ENCODE peak calls at places on chromosomes 2 and 18, in four cellular contexts. H, G, X and E are unnamed samples.

GRCh38 chr2:20584637-20585321 is 66.1 kb downstream of the HS1BP3 start:
- DNase-seq in H (peak; percentile 94), G (peak; percentile 71), X (peak; percentile 83), E (peak; percentile 78)

GRCh38 chr18:75422341-75422910 is 5.1 kb downstream of the SMIM21 start:
- DNase-seq in H (peak; percentile 14), G (no peak), X (no peak), E (no peak)

GRCh38 chr2:42859006-42859552 is 66.7 kb upstream of the HAAO start:
- DNase-seq in H (peak; percentile 65), G (peak; percentile 63), X (peak; percentile 79), E (no peak)

GRCh38 chr18:25630682-25631081 is 278.7 kb upstream of the ZNF521 start:
- DNase-seq in H (no peak), G (no peak), X (no peak), E (no peak)

GRCh38 chr2:218019411-218020060 is 16.7 kb upstream of the TNS1 start:
- DNase-seq in H (no peak), G (no peak), X (no peak), E (no peak)

GRCh38 chr18:23902396-23902795 is 112.2 kb upstream of the TTC39C start:
- DNase-seq in H (no peak), G (no peak), X (no peak), E (no peak)

GRCh38 chr2:144520718-144521487 is 984 bp upstream of the ZEB2 start:
- DNase-seq in H (peak; percentile 53), G (no peak), X (no peak), E (no peak)

GRCh38 chr2:17520761-17521160 is 2.5 kb upstream of the RAD51AP2 start:
- DNase-seq in H (no peak), G (no peak), X (no peak), E (no peak)

GRCh38 chr2:26407517-26407916 is 5.8 kb downstream of the DRC1 start:
- DNase-seq in H (no peak), G (no peak), X (no peak), E (no peak)

GRCh38 chr2:162824319-162824718 is 14.2 kb downstream of the KCNH7 start:
- DNase-seq in H (no peak), G (no peak), X (peak; percentile 8), E (no peak)

GRCh38 chr2:43346619-43347018 is 120.2 kb upstream of the ZFP36L2 start:
- DNase-seq in H (no peak), G (no peak), X (no peak), E (no peak)

GRCh38 chr18:55588876-55589595 is 1.0 kb upstream of the TCF4 start:
- DNase-seq in H (peak; percentile 31), G (no peak), X (no peak), E (no peak)

GRCh38 chr2:10880586-10881321 is 31.0 kb upstream of the KCNF1 start:
- DNase-seq in H (no peak), G (no peak), X (no peak), E (no peak)

GRCh38 chr18:8188196-8188595 is 421.0 kb upstream of the RAB12 start:
- DNase-seq in H (peak; percentile 19), G (no peak), X (no peak), E (no peak)

GRCh38 chr2:237867465-237867864 is 8.0 kb downstream of the RAMP1 start:
- DNase-seq in H (no peak), G (no peak), X (no peak), E (no peak)

GRCh38 chr18:73340135-73340934 is 472.5 kb upstream of the NETO1 start:
- DNase-seq in H (peak; percentile 37), G (no peak), X (no peak), E (no peak)

GRCh38 chr2:29528891-29529520 is 392.4 kb downstream of the ALK start:
- DNase-seq in H (peak; percentile 81), G (no peak), X (no peak), E (peak; percentile 75)

GRCh38 chr2:230995821-230996220 is at the start of gene SPATA3:
- DNase-seq in H (no peak), G (no peak), X (no peak), E (no peak)

GRCh38 chr18:38359258-38359657 is 793.7 kb upstream of the CELF4 start:
- DNase-seq in H (no peak), G (no peak), X (no peak), E (no peak)

GRCh38 chr2:235616846-235617245 is 123.0 kb downstream of the AGAP1 start:
- DNase-seq in H (peak; percentile 79), G (no peak), X (no peak), E (no peak)

GRCh38 chr2:165082479-165082878 is 121.4 kb downstream of the SCN3A start:
- DNase-seq in H (no peak), G (no peak), X (no peak), E (no peak)

GRCh38 chr2:11347403-11347965 is 3.0 kb upstream of the ROCK2 start:
- DNase-seq in H (no peak), G (no peak), X (no peak), E (no peak)

GRCh38 chr2:29114841-29115609 is at the start of gene CLIP4:
- DNase-seq in H (peak; percentile 84), G (peak; percentile 73), X (peak; percentile 70), E (peak; percentile 57)

GRCh38 chr18:58254873-58255511 is 211.0 kb downstream of the NEDD4L start:
- DNase-seq in H (no peak), G (no peak), X (peak; percentile 50), E (no peak)

GRCh38 chr2:62287895-62288589 is 92.1 kb downstream of the B3GNT2 start:
- DNase-seq in H (peak; percentile 58), G (peak; percentile 24), X (no peak), E (no peak)

GRCh38 chr2:196372811-196373664 is 201.7 kb upstream of the STK17B start:
- DNase-seq in H (no peak), G (no peak), X (no peak), E (no peak)

GRCh38 chr2:196380575-196380974 is 209.2 kb upstream of the STK17B start:
- DNase-seq in H (no peak), G (no peak), X (no peak), E (no peak)

GRCh38 chr2:196380098-196380497 is 208.7 kb upstream of the STK17B start:
- DNase-seq in H (no peak), G (no peak), X (no peak), E (no peak)

GRCh38 chr2:196379600-196379999 is 208.2 kb upstream of the STK17B start:
- DNase-seq in H (no peak), G (no peak), X (no peak), E (no peak)

DNA sequence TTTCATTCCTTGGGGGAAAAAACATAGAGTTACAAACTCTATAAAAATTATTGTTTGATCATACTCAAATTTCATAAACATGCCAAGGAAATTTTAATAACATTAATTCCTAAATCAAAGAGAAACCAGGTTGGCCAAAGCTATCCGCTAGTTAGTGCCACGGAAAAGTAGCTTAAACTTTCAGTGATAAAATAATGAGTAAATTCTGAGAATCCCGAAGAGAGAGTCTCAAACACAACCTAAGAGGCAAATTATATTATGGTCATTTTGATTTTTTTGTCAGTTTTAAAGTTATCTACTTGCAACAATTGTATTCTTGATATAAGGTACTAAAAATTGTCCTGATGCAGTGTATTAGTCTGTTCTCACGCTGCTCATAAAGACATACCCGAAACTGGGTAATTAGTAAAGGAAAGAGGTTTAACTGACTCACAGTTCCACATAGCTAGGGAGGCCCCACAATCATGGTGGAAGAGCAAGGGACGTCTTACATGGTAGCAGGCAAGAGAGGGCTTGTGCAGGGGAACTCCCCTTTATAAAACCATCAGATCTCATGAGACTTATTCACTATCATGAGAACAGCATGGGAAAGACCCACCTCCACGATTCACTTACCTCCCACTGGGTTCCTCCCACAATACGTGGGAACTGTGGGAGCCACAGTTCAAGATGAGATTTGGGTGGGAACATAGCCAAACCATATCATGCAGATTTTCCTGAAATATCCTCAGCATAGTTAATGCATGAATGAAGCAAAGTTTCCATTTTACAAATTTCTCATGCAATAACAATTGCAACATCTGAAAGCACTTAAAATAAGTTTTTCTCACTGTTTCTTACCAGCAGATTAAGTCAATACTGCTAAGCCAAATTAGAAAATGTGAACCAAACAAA is 205.9 kb upstream of the STK17B start:
- DNase-seq in H (peak; percentile 54), G (no peak), X (no peak), E (no peak)
- H3K4me3 ChIP-seq in H (no peak overlapping the region), G (no peak overlapping the region), X (no peak overlapping the region), E (no peak overlapping the region)

GRCh38 chr2:9252002-9252357 is 45.4 kb downstream of the ASAP2 start:
- DNase-seq in H (no peak), G (no peak), X (no peak), E (no peak)

GRCh38 chr2:9249036-9249800 is 42.6 kb downstream of the ASAP2 start:
- DNase-seq in H (peak; percentile 94), G (no peak), X (no peak), E (no peak)

GRCh38 chr2:9250091-9250490 is 43.5 kb downstream of the ASAP2 start:
- DNase-seq in H (no peak), G (no peak), X (no peak), E (no peak)

GRCh38 chr2:9250498-9251153 is 44.0 kb downstream of the ASAP2 start:
- DNase-seq in H (no peak), G (no peak), X (no peak), E (no peak)

DNA sequence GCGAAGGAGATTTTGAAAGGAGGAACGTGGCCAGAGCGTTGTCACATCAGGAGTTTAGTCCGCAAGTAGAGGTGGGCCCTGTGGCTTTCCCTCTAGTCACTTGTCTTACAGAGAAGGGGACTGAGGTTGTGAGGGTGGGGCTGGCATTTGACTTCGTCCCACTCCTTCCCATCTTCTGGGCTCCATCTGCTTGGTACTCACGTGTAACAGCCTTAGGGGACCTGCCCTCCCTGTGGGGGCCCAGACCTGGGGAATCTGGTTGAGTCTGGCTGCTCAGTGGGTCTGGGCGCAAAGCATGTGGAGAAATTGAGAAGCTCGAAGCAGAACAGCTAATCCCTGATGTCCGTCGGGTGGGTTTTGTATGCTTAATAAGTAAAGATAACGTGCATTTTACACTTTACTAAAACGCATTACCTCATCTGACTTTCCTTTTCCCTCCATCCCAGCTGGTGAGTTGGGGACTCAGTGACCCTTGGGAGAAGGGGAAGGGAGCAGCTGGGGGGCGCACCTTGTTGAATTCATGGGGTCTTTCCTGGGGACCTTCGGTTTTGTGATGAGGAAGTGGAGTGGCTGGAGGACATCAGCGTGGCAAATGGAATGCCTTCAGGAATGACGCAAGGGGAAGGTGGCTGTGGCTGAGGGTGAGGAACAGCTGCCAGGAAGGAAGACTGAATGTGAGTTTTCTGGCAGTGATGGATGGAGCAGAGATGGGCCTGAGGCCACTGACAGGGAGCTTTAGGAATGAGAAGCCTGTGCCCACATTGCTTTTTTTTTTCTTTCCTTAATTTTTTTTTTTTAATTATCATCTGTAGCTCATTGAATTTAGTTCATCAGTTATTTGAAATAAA is 44.8 kb downstream of the ASAP2 start:
- DNase-seq in H (peak; percentile 95), G (no peak), X (no peak), E (no peak)
- H3K27ac ChIP-seq in H (peak overlapping the region; percentile 95), G (no peak overlapping the region), X (no peak overlapping the region), E (no peak overlapping the region)

DNA sequence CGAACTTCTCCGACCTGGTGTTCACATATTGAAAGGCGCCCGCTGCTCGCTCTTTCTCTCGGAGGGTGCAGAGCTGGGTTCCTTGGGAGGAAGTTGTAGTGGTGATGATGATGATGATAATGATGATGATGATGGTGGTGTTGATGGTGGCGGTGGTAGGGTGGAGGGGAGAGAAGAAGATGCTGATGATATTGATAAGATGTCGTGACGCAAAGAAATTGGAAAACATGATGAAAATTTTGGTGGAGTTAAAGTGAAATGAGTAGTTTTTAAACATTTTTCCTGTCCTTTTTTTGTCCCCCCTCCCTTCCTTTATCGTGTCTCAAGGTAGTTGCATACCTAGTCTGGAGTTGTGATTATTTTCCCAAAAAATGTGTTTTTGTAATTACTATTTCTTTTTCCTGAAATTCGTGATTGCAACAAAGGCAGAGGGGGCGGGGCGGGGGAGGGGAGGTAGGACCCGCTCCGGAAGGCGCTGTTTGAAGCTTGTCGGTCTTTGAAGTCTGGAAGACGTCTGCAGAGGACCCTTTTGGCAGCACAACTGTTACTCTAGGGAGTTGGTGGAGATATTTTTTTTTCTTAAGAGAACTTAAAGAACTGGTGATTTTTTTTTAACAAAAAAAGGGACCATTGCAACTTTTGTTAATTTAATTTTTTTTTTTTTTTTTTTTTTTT is 2.0 kb downstream of the SOX11 start:
- DNase-seq in H (no peak), G (no peak), X (peak; percentile 83), E (no peak)
- H3K4me3 ChIP-seq in H (peak overlapping the region; percentile 13), G (no peak overlapping the region), X (peak overlapping the region; percentile 96), E (peak overlapping the region; percentile 40)

GRCh38 chr2:67215214-67215613 is 181.9 kb upstream of the ETAA1 start:
- DNase-seq in H (peak; percentile 41), G (peak; percentile 23), X (peak; percentile 37), E (no peak)
- H3K27ac ChIP-seq in H (no peak overlapping the region), G (no peak overlapping the region), X (no peak overlapping the region), E (no peak overlapping the region)